ENCODE peak calls at places on chromosomes 6 and 20, in four cellular contexts. One of them, this sample, is unnamed. For H3K4me1, the result is how much of the 10 kb centered on the place peaks cover.

GRCh38 chr6:113821445-113821844 is 35.7 kb upstream of the MARCKS start:
- DNase-seq in GM23248: no peak
- DNase-seq in lung: no peak
- DNase-seq in HCT116: no peak
- DNase-seq in this sample: no peak

GRCh38 chr20:50727792-50728485 is 3.4 kb upstream of the PARD6B start:
- DNase-seq in GM23248: no peak
- DNase-seq in lung: no peak
- DNase-seq in HCT116: no peak
- DNase-seq in this sample: no peak

GRCh38 chr20:55881204-55881603 is 124.1 kb downstream of the CBLN4 start:
- DNase-seq in GM23248: no peak
- DNase-seq in lung: no peak
- DNase-seq in HCT116: no peak
- DNase-seq in this sample: no peak

GRCh38 chr20:37313546-37314091 is 24.2 kb downstream of the MANBAL start:
- DNase-seq in GM23248: no peak
- DNase-seq in lung: no peak
- DNase-seq in HCT116: no peak
- DNase-seq in this sample: no peak

GRCh38 chr6:43367245-43367984 is 2.0 kb downstream of the ZNF318 start:
- DNase-seq in GM23248: no peak
- DNase-seq in lung: no peak
- DNase-seq in HCT116: no peak
- DNase-seq in this sample: no peak

GRCh38 chr6:79468116-79468515 is 69.1 kb downstream of the LCA5 start:
- DNase-seq in GM23248: peak
- DNase-seq in lung: no peak
- DNase-seq in HCT116: no peak
- DNase-seq in this sample: no peak

GRCh38 chr6:18330548-18331066 is 56.5 kb upstream of the RNF144B start:
- DNase-seq in GM23248: no peak
- DNase-seq in lung: no peak
- DNase-seq in HCT116: no peak
- DNase-seq in this sample: no peak

GRCh38 chr20:48196006-48196405 is 410.7 kb upstream of the SULF2 start:
- DNase-seq in GM23248: no peak
- DNase-seq in lung: no peak
- DNase-seq in HCT116: no peak
- DNase-seq in this sample: no peak

GRCh38 chr6:87543836-87544735 is 45.7 kb downstream of the RARS2 start:
- DNase-seq in GM23248: no peak
- DNase-seq in lung: no peak
- DNase-seq in HCT116: no peak
- DNase-seq in this sample: no peak

GRCh38 chr6:137248702-137249101 is 29.5 kb upstream of the IFNGR1 start:
- DNase-seq in GM23248: no peak
- DNase-seq in lung: no peak
- DNase-seq in HCT116: no peak
- DNase-seq in this sample: no peak

GRCh38 chr20:59938696-59939051 is 1.4 kb downstream of the PPP1R3D start:
- DNase-seq in GM23248: peak
- DNase-seq in lung: no peak
- DNase-seq in HCT116: no peak
- DNase-seq in this sample: no peak

GRCh38 chr20:37245671-37246237 is 15.9 kb downstream of the GHRH start:
- DNase-seq in GM23248: no peak
- DNase-seq in lung: no peak
- DNase-seq in HCT116: no peak
- DNase-seq in this sample: no peak

GRCh38 chr6:45423111-45423900 is 45.6 kb upstream of the SUPT3H start:
- DNase-seq in GM23248: peak
- DNase-seq in lung: no peak
- DNase-seq in HCT116: no peak
- DNase-seq in this sample: peak

GRCh38 chr6:106025655-106026054 is 60.5 kb upstream of the PRDM1 start:
- DNase-seq in GM23248: peak
- DNase-seq in lung: no peak
- DNase-seq in HCT116: no peak
- DNase-seq in this sample: no peak

GRCh38 chr6:4957521-4958231 is 46.2 kb downstream of the RPP40 start:
- DNase-seq in GM23248: peak
- DNase-seq in lung: no peak
- DNase-seq in HCT116: no peak
- DNase-seq in this sample: no peak

GRCh38 chr6:159693894-159694545 is 979 bp upstream of the SOD2 start:
- DNase-seq in GM23248: peak
- DNase-seq in lung: peak
- DNase-seq in HCT116: no peak
- DNase-seq in this sample: peak

GRCh38 chr6:139205843-139206242 is 71.0 kb downstream of the HECA start:
- DNase-seq in GM23248: no peak
- DNase-seq in lung: no peak
- DNase-seq in HCT116: no peak
- DNase-seq in this sample: no peak

GRCh38 chr6:2166717-2167116 is 78.7 kb downstream of the GMDS start:
- DNase-seq in GM23248: no peak
- DNase-seq in lung: no peak
- DNase-seq in HCT116: no peak
- DNase-seq in this sample: no peak

GRCh38 chr6:130282234-130282995 is 59.7 kb upstream of the SAMD3 start:
- DNase-seq in GM23248: peak
- DNase-seq in lung: no peak
- DNase-seq in HCT116: peak
- DNase-seq in this sample: no peak

GRCh38 chr6:3867616-3868502 is 18.7 kb downstream of the FAM50B start:
- DNase-seq in GM23248: peak
- DNase-seq in lung: no peak
- DNase-seq in HCT116: no peak
- DNase-seq in this sample: no peak

GRCh38 chr20:49658508-49658907 is 55.2 kb downstream of the B4GALT5 start:
- DNase-seq in GM23248: no peak
- DNase-seq in lung: no peak
- DNase-seq in HCT116: no peak
- DNase-seq in this sample: no peak

GRCh38 chr6:8499540-8499939 is 64.2 kb upstream of the SLC35B3 start:
- DNase-seq in GM23248: peak
- DNase-seq in lung: no peak
- DNase-seq in HCT116: peak
- DNase-seq in this sample: no peak

GRCh38 chr20:45402946-45403345 is 5.1 kb upstream of the DBNDD2 start:
- DNase-seq in GM23248: peak
- DNase-seq in lung: no peak
- DNase-seq in HCT116: no peak
- DNase-seq in this sample: no peak

GRCh38 chr6:37710616-37711015 is 12.9 kb upstream of the MDGA1 start:
- DNase-seq in GM23248: no peak
- DNase-seq in lung: no peak
- DNase-seq in HCT116: no peak
- DNase-seq in this sample: no peak

GRCh38 chr6:139582956-139583355 is 208.5 kb upstream of the CITED2 start:
- DNase-seq in GM23248: no peak
- DNase-seq in lung: no peak
- DNase-seq in HCT116: no peak
- DNase-seq in this sample: no peak

GRCh38 chr6:137700751-137701477 is 166.1 kb upstream of the TNFAIP3 start:
- DNase-seq in GM23248: no peak
- DNase-seq in lung: no peak
- DNase-seq in HCT116: no peak
- DNase-seq in this sample: no peak

GRCh38 chr20:46401478-46401860 is 4.9 kb downstream of the ELMO2 start:
- DNase-seq in GM23248: no peak
- DNase-seq in lung: no peak
- DNase-seq in HCT116: no peak
- DNase-seq in this sample: no peak

GRCh38 chr6:27553123-27553904 is 80.4 kb upstream of the ZNF184 start:
- DNase-seq in GM23248: peak
- DNase-seq in lung: no peak
- DNase-seq in HCT116: no peak
- DNase-seq in this sample: no peak

GRCh38 chr6:69863766-69864165 is 2.6 kb upstream of the COL19A1 start:
- DNase-seq in GM23248: no peak
- DNase-seq in lung: no peak
- DNase-seq in HCT116: no peak
- DNase-seq in this sample: no peak

GRCh38 chr20:34703061-34703572 is 1.0 kb upstream of the TP53INP2 start:
- DNase-seq in GM23248: no peak
- DNase-seq in lung: no peak
- DNase-seq in HCT116: no peak
- DNase-seq in this sample: no peak

GRCh38 chr6:79964607-79965081 is 17.3 kb upstream of the ELOVL4 start:
- DNase-seq in GM23248: no peak
- DNase-seq in lung: no peak
- DNase-seq in HCT116: no peak
- DNase-seq in this sample: no peak

DNA sequence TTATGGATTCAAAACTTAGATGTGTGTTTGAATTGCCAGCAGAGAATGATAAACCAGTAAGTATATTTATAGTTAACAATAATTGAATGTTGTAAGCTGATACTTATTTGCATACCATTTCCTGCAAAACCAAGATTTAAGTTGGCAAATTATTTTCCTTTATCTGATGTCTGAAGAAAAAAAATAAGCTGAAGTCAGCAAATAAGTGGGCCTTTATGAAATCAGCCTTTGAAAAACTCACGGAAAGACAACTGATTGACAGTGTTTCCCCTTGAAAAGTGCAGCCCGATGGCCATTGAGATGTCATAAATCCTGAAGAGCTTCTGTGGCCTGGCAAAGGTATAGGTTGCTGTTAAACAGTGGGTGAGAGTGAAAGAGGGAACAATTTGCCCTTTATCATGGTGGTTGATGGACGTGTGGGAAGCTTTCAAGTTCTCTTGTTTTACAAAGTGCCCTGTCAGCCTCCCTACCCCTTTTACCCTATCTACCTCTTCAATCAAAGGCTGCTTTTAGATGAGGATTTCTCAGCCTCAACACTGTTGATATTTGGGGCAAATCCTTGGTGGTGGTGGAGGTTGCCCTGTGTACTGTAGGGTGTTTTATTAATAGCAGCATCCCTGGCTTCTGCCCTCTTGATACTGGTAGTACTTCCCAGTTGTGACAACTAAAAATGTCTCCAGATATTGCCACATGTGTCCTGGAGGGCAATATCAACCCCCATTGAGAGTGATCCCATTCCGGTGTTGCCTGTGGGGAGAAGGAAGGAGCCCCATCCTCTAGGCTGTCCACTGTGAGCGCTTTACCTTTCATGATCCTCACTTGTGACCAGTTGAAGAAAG is 50.2 kb downstream of the VAPB start:
- DNase-seq in GM23248: no peak
- DNase-seq in lung: no peak
- DNase-seq in HCT116: no peak
- DNase-seq in this sample: no peak
- H3K4me1 ChIP-seq in GM23248: under half
- H3K4me1 ChIP-seq in lung: under half
- H3K4me1 ChIP-seq in HCT116: under half
- H3K4me1 ChIP-seq in this sample: under half

DNA sequence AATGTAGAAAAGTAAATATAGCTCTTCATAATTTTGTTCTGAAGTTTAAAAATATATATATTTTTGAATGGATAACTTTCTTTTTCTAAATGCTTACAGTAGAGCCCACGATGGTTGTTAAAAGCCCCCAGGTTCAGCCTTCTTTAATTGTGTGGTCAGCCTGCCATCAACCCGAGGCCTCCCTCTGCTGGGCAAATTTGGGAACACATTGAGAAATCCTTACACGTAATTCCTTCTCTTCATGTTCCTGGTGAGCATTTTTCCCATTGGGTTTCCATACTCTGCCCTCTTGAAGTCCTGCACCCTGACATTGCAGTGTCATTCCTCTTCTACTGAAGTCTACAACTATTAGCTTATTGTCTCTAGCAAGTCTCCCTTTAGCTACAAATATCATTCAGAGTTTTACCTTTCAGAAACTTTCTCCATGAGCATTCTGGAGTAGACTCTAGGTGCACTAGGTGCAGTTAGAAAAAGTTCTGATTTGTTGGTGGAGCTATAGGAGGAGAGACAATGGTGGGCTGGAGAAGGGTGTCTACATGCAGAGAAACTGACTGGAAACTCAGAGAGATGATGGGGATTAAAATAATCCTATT is 40.6 kb downstream of the TRIM38 start:
- DNase-seq in GM23248: peak
- DNase-seq in lung: peak
- DNase-seq in HCT116: no peak
- DNase-seq in this sample: peak
- H3K4me1 ChIP-seq in GM23248: under half
- H3K4me1 ChIP-seq in lung: under half
- H3K4me1 ChIP-seq in HCT116: under half
- H3K4me1 ChIP-seq in this sample: under half

GRCh38 chr20:21534453-21534852 is 20.6 kb upstream of the NKX2-2 start:
- DNase-seq in GM23248: no peak
- DNase-seq in lung: peak
- DNase-seq in HCT116: no peak
- DNase-seq in this sample: no peak
- H3K4me1 ChIP-seq in GM23248: under half
- H3K4me1 ChIP-seq in lung: under half
- H3K4me1 ChIP-seq in HCT116: under half
- H3K4me1 ChIP-seq in this sample: under half

GRCh38 chr6:15365273-15365687 is 119.4 kb downstream of the JARID2 start:
- DNase-seq in GM23248: peak
- DNase-seq in lung: peak
- DNase-seq in HCT116: no peak
- DNase-seq in this sample: peak

GRCh38 chr6:15366003-15366535 is 120.2 kb downstream of the JARID2 start:
- DNase-seq in GM23248: no peak
- DNase-seq in lung: no peak
- DNase-seq in HCT116: no peak
- DNase-seq in this sample: no peak

GRCh38 chr6:15363523-15364400 is 117.9 kb downstream of the JARID2 start:
- DNase-seq in GM23248: no peak
- DNase-seq in lung: no peak
- DNase-seq in HCT116: no peak
- DNase-seq in this sample: no peak

GRCh38 chr6:15363164-15363522 is 117.3 kb downstream of the JARID2 start:
- DNase-seq in GM23248: no peak
- DNase-seq in lung: no peak
- DNase-seq in HCT116: no peak
- DNase-seq in this sample: no peak

GRCh38 chr6:15364401-15365037 is 118.7 kb downstream of the JARID2 start:
- DNase-seq in GM23248: no peak
- DNase-seq in lung: no peak
- DNase-seq in HCT116: no peak
- DNase-seq in this sample: no peak
- H3K4me1 ChIP-seq in GM23248: under half
- H3K4me1 ChIP-seq in lung: under half
- H3K4me1 ChIP-seq in HCT116: under half
- H3K4me1 ChIP-seq in this sample: under half

DNA sequence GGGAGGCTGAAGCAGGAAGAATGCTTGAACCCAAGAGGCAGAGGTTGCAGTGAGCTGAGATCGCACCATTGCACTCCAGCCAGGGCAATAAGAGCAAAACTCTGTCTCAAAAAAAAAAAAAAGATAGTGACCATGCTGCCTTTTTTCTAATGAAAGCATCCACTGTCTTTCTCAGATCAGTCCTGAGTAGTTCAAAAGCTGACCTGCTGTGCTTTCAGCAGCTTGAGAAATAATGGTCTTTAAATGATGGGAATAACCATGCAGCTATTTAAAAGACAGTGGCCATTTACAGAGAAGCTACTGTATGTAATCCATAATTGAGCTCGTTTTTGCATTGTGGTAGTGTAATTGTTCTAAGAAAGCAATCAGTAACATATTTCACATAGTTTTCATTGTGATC is 36.1 kb downstream of the DSTN start:
- DNase-seq in GM23248: no peak
- DNase-seq in lung: no peak
- DNase-seq in HCT116: no peak
- DNase-seq in this sample: no peak
- H3K4me1 ChIP-seq in GM23248: under half
- H3K4me1 ChIP-seq in lung: under half
- H3K4me1 ChIP-seq in HCT116: under half
- H3K4me1 ChIP-seq in this sample: under half

This sample was measured in prostate gland.